ENCODE peak calls at places on chromosome 10, in four cellular contexts. One of them, this sample, is unnamed.

GRCh38 chr10:78717200-78717599 is 351.6 kb upstream of the ZMIZ1 start:
- DNase-seq in kidney epithelial cell: no peak
- DNase-seq in NCI-H2029 treated with DMSO at 0.1 percent for 48 hours: no peak
- DNase-seq in stimulated activated CD8-positive, alpha-beta memory T cell treated with anti-CD3 and anti-CD28 coated beads, Interleukin-4, amount 100 ng/mL, for 1 hour: no peak
- DNase-seq in this sample: no peak

GRCh38 chr10:19815478-19816419 is 483 bp upstream of the PLXDC2 start:
- DNase-seq in NCI-H2029 treated with DMSO at 0.1 percent for 48 hours: no peak
- DNase-seq in stimulated activated CD8-positive, alpha-beta memory T cell treated with anti-CD3 and anti-CD28 coated beads, Interleukin-4, amount 100 ng/mL, for 1 hour: no peak
- DNase-seq in kidney epithelial cell: no peak
- DNase-seq in this sample: no peak

GRCh38 chr10:132689721-132690360 is 96.1 kb downstream of the NKX6-2 start:
- DNase-seq in stimulated activated CD8-positive, alpha-beta memory T cell treated with anti-CD3 and anti-CD28 coated beads, Interleukin-4, amount 100 ng/mL, for 1 hour: no peak
- DNase-seq in NCI-H2029 treated with DMSO at 0.1 percent for 48 hours: no peak
- DNase-seq in kidney epithelial cell: no peak
- DNase-seq in this sample: no peak

GRCh38 chr10:123136221-123136805 is 543 bp downstream of the HMX3 start:
- DNase-seq in NCI-H2029 treated with DMSO at 0.1 percent for 48 hours: no peak
- DNase-seq in stimulated activated CD8-positive, alpha-beta memory T cell treated with anti-CD3 and anti-CD28 coated beads, Interleukin-4, amount 100 ng/mL, for 1 hour: no peak
- DNase-seq in kidney epithelial cell: no peak
- DNase-seq in this sample: no peak

GRCh38 chr10:95346715-95347401 is 56.1 kb upstream of the PDLIM1 start:
- DNase-seq in stimulated activated CD8-positive, alpha-beta memory T cell treated with anti-CD3 and anti-CD28 coated beads, Interleukin-4, amount 100 ng/mL, for 1 hour: no peak
- DNase-seq in NCI-H2029 treated with DMSO at 0.1 percent for 48 hours: no peak
- DNase-seq in kidney epithelial cell: peak
- DNase-seq in this sample: no peak

GRCh38 chr10:29329420-29329819 is 40.5 kb downstream of the LYZL1 start:
- DNase-seq in kidney epithelial cell: no peak
- DNase-seq in stimulated activated CD8-positive, alpha-beta memory T cell treated with anti-CD3 and anti-CD28 coated beads, Interleukin-4, amount 100 ng/mL, for 1 hour: no peak
- DNase-seq in NCI-H2029 treated with DMSO at 0.1 percent for 48 hours: peak
- DNase-seq in this sample: no peak

GRCh38 chr10:71621263-71621751 is 98.3 kb downstream of the C10orf105 start:
- DNase-seq in kidney epithelial cell: no peak
- DNase-seq in NCI-H2029 treated with DMSO at 0.1 percent for 48 hours: no peak
- DNase-seq in stimulated activated CD8-positive, alpha-beta memory T cell treated with anti-CD3 and anti-CD28 coated beads, Interleukin-4, amount 100 ng/mL, for 1 hour: no peak
- DNase-seq in this sample: no peak

GRCh38 chr10:90945496-90946070 is 24.7 kb upstream of the ANKRD1 start:
- DNase-seq in NCI-H2029 treated with DMSO at 0.1 percent for 48 hours: no peak
- DNase-seq in kidney epithelial cell: no peak
- DNase-seq in stimulated activated CD8-positive, alpha-beta memory T cell treated with anti-CD3 and anti-CD28 coated beads, Interleukin-4, amount 100 ng/mL, for 1 hour: no peak
- DNase-seq in this sample: no peak

GRCh38 chr10:82267014-82267413 is 392.0 kb downstream of the NRG3 start:
- DNase-seq in kidney epithelial cell: no peak
- DNase-seq in stimulated activated CD8-positive, alpha-beta memory T cell treated with anti-CD3 and anti-CD28 coated beads, Interleukin-4, amount 100 ng/mL, for 1 hour: no peak
- DNase-seq in NCI-H2029 treated with DMSO at 0.1 percent for 48 hours: no peak
- DNase-seq in this sample: no peak

GRCh38 chr10:15200626-15201025 is 32.1 kb upstream of the NMT2 start:
- DNase-seq in stimulated activated CD8-positive, alpha-beta memory T cell treated with anti-CD3 and anti-CD28 coated beads, Interleukin-4, amount 100 ng/mL, for 1 hour: no peak
- DNase-seq in NCI-H2029 treated with DMSO at 0.1 percent for 48 hours: no peak
- DNase-seq in kidney epithelial cell: peak
- DNase-seq in this sample: no peak

GRCh38 chr10:106436123-106436740 is 728.3 kb downstream of the SORCS1 start:
- DNase-seq in kidney epithelial cell: no peak
- DNase-seq in stimulated activated CD8-positive, alpha-beta memory T cell treated with anti-CD3 and anti-CD28 coated beads, Interleukin-4, amount 100 ng/mL, for 1 hour: no peak
- DNase-seq in NCI-H2029 treated with DMSO at 0.1 percent for 48 hours: no peak
- DNase-seq in this sample: no peak